ENCODE peak calls at places on chromosomes 3 and 15, in five cellular contexts. Z is psoas muscle; V is CD4-positive, alpha-beta T cell; N is ovary; I is effector memory CD4-positive, alpha-beta T cell. U is an unnamed sample.

GRCh38 chr3:30539214-30539613 is 67.2 kb upstream of the TGFBR2 start:
- DNase-seq in I (no peak), V (no peak), Z (no peak), N (no peak), U (no peak)

GRCh38 chr3:174891524-174892203 is 32.5 kb downstream of the NAALADL2 start:
- DNase-seq in N (no peak), Z (no peak), V (no peak), I (no peak), U (no peak)

GRCh38 chr15:64897345-64897985 is 14.2 kb upstream of the ANKDD1A start:
- DNase-seq in I (no peak), N (peak; percentile 49), Z (peak; percentile 79), V (no peak), U (no peak)

GRCh38 chr3:157793745-157794144 is 290.5 kb upstream of the VEPH1 start:
- DNase-seq in N (no peak), Z (no peak), I (no peak), V (no peak), U (no peak)

GRCh38 chr3:169382309-169382708 is 281.2 kb downstream of the MECOM start:
- DNase-seq in I (no peak), V (no peak), N (no peak), Z (no peak), U (no peak)

GRCh38 chr15:34644061-34644460 is 60.6 kb upstream of the GOLGA8B start:
- DNase-seq in I (no peak), Z (no peak), V (no peak), N (no peak), U (no peak)

GRCh38 chr3:45362768-45363167 is 25.6 kb upstream of the LARS2 start:
- DNase-seq in Z (no peak), N (no peak), I (no peak), V (no peak), U (no peak)

GRCh38 chr15:29924750-29925149 is 102.5 kb upstream of the TJP1 start:
- DNase-seq in N (no peak), Z (no peak), V (no peak), I (no peak), U (no peak)

GRCh38 chr3:32194653-32195052 is 43.8 kb upstream of the CMTM8 start:
- DNase-seq in Z (no peak), N (no peak), I (no peak), V (no peak), U (no peak)

GRCh38 chr3:101204246-101204645 is 116.1 kb downstream of the IMPG2 start:
- DNase-seq in N (peak; percentile 32), V (no peak), Z (no peak), I (no peak), U (no peak)

GRCh38 chr3:55486101-55486856 is 827 bp downstream of the WNT5A start:
- DNase-seq in N (peak; percentile 86), Z (peak; percentile 89), I (no peak), V (no peak), U (no peak)

GRCh38 chr3:38039899-38040261 is 872 bp downstream of the DLEC1 start:
- DNase-seq in Z (peak; percentile 67), N (peak; percentile 52), V (peak; percentile 52), I (peak; percentile 51), U (no peak)

GRCh38 chr3:38297947-38298711 is 16.0 kb downstream of the SLC22A14 start:
- DNase-seq in I (no peak), N (no peak), V (no peak), Z (no peak), U (no peak)

GRCh38 chr15:42511010-42511396 is 15.6 kb downstream of the SNAP23 start:
- DNase-seq in I (no peak), V (no peak), N (no peak), Z (no peak), U (no peak)

GRCh38 chr3:48662753-48663488 is at the start of gene CELSR3:
- DNase-seq in V (peak; percentile 33), Z (peak; percentile 61), I (peak; percentile 60), N (no peak), U (peak; percentile 92)

GRCh38 chr3:165191476-165191875 is 4.7 kb downstream of the SLITRK3 start:
- DNase-seq in N (no peak), I (no peak), Z (no peak), V (no peak), U (no peak)

GRCh38 chr3:167350245-167350862 is 29.7 kb downstream of the ZBBX start:
- DNase-seq in Z (no peak), N (no peak), V (no peak), I (no peak), U (no peak)

GRCh38 chr3:197149528-197149927 is 119.9 kb upstream of the MELTF start:
- DNase-seq in V (no peak), I (no peak), N (no peak), Z (no peak), U (no peak)

GRCh38 chr15:74322558-74323180 is 44.8 kb downstream of the CYP11A1 start:
- DNase-seq in N (peak; percentile 80), V (peak; percentile 48), I (peak; percentile 31), Z (peak; percentile 84), U (no peak)

GRCh38 chr15:77533986-77534385 is 98.7 kb downstream of the LINGO1 start:
- DNase-seq in V (no peak), I (no peak), N (peak; percentile 11), Z (peak; percentile 6), U (no peak)

GRCh38 chr15:70956196-70956595 is 63.6 kb downstream of the LRRC49 start:
- DNase-seq in N (no peak), V (no peak), Z (no peak), I (no peak), U (no peak)

GRCh38 chr3:186099178-186099577 is 9.7 kb downstream of the ETV5 start:
- DNase-seq in I (no peak), V (no peak), Z (peak; percentile 80), N (no peak), U (peak; percentile 18)

GRCh38 chr3:183489455-183490210 is 61.2 kb upstream of the MCF2L2 start:
- DNase-seq in I (no peak), Z (no peak), V (no peak), N (no peak), U (no peak)

DNA sequence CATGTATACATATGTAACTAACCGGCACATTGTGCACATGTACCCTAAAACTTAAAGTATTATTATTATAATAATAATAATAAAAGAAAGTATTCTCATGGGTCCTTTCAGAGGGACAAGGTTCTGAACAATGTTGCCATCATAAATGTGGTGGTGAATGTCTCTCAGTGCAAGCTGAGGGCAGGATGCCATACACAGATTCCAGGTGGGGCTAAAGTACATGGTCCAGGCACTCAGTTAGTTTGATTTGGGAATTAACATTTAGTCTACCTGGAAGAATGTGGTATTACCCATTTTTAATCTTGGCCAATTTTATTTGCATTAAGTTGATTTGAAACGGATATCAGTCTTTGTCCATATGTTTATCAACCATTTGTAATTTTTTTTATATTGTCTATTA is 24.5 kb downstream of the PDE8A start:
- DNase-seq in Z (no peak), N (no peak), V (no peak), I (no peak), U (no peak)
- H3K27ac ChIP-seq in Z (no peak overlapping the region), N (no peak overlapping the region), V (no peak overlapping the region), I (no peak overlapping the region), U (no peak overlapping the region)

DNA sequence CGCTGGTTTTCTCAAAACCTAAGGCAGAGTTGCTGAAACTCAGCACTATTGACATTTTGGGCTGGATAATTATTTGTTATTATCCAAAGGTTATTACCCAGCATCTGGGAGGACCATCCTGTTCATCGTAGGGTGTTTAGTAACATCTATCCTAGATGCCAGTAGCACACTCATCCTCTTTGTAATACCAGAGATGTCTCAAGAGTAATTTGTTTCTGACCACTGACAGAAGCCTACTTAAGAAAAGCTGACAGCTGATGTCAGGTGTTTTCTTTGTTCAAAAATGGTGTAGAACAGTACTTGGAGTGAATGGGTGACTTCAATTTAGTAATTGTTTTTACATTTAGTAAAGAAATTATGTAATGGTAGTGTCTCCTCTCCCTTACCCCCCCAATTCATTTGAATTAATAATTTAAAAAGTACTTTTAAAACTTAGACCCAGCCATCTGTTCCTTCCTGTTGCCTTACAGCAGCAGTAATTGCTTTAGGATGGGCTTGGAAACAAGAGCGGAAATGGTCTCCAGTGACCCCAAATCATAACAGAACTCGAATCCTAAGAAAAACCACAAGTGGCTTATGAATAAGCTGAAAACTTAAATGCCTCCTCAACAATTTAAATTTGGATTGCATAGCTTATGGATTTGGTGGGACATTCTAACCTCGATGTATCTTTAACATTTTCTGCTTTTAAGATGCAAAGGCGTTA is 105.4 kb downstream of the PTPRG start:
- DNase-seq in N (no peak), I (no peak), V (no peak), Z (no peak), U (no peak)
- H3K27ac ChIP-seq in N (no peak overlapping the region), I (no peak overlapping the region), V (no peak overlapping the region), Z (no peak overlapping the region), U (no peak overlapping the region)

GRCh38 chr15:96361309-96362000 is 31.0 kb downstream of the NR2F2 start:
- DNase-seq in N (no peak), I (no peak), V (no peak), Z (no peak), U (no peak)

GRCh38 chr15:96359371-96359771 is 28.9 kb downstream of the NR2F2 start:
- DNase-seq in Z (no peak), I (no peak), V (no peak), N (no peak), U (no peak)

GRCh38 chr15:96358795-96359190 is 28.3 kb downstream of the NR2F2 start:
- DNase-seq in Z (no peak), N (no peak), I (no peak), V (no peak), U (no peak)

GRCh38 chr15:96360581-96361308 is 30.2 kb downstream of the NR2F2 start:
- DNase-seq in I (no peak), V (no peak), N (no peak), Z (no peak), U (no peak)

GRCh38 chr15:96359772-96360498 is 29.4 kb downstream of the NR2F2 start:
- DNase-seq in V (no peak), N (peak; percentile 72), Z (no peak), I (no peak), U (no peak)
- H3K27ac ChIP-seq in V (no peak overlapping the region), N (peak overlapping the region; percentile 54), Z (peak overlapping the region; percentile 30), I (no peak overlapping the region), U (no peak overlapping the region)

GRCh38 chr15:90007089-90007487 is 6.0 kb downstream of the ZNF710 start:
- DNase-seq in Z (no peak), V (no peak), N (no peak), I (no peak), U (no peak)

GRCh38 chr15:90004252-90004651 is 3.1 kb downstream of the ZNF710 start:
- DNase-seq in I (no peak), Z (peak; percentile 62), V (no peak), N (no peak), U (no peak)

GRCh38 chr15:90008607-90009006 is 7.5 kb downstream of the ZNF710 start:
- DNase-seq in I (no peak), V (no peak), N (no peak), Z (no peak), U (no peak)

GRCh38 chr15:90004671-90005070 is 3.5 kb downstream of the ZNF710 start:
- DNase-seq in Z (peak; percentile 65), V (no peak), I (no peak), N (no peak), U (no peak)

GRCh38 chr15:90006217-90007088 is 5.3 kb downstream of the ZNF710 start:
- DNase-seq in I (no peak), V (no peak), Z (no peak), N (no peak), U (no peak)
- H3K27ac ChIP-seq in I (no peak overlapping the region), V (no peak overlapping the region), Z (peak overlapping the region; percentile 65), N (no peak overlapping the region), U (no peak overlapping the region)

U was measured in caudate nucleus.